ENCODE peak calls at places on chromosomes 12 and 14, in nine cellular contexts. U, K, J, O, D, V, H, S and F are unnamed samples.

GRCh38 chr14:24429395-24430142 is at the start of the genes CBLN3 and KHNYN:
- DNase-seq in U (peak; percentile 85), K (peak; percentile 90), J (peak; percentile 93), O (peak; percentile 82), D (peak; percentile 79), V (peak; percentile 92), H (peak; percentile 93), S (peak; percentile 94), F (peak; percentile 87)

GRCh38 chr14:100105357-100106169 is 40.3 kb downstream of the EVL start:
- DNase-seq in U (no peak), K (no peak), J (no peak), O (no peak), D (no peak), V (no peak), H (no peak), S (no peak), F (no peak)

GRCh38 chr14:62002636-62003035 is 240.4 kb downstream of the SNAPC1 start:
- DNase-seq in U (no peak), K (no peak), J (peak; percentile 3), O (no peak), D (no peak), V (no peak), H (no peak), S (no peak), F (no peak)

GRCh38 chr14:103528512-103529382 is at the start of gene TRMT61A:
- DNase-seq in U (peak; percentile 69), K (peak; percentile 82), J (peak; percentile 91), O (peak; percentile 73), D (peak; percentile 76), V (peak; percentile 90), H (peak; percentile 93), S (peak; percentile 94), F (peak; percentile 76)

GRCh38 chr12:109130755-109131521 is 14.6 kb downstream of the ACACB start:
- DNase-seq in U (no peak), K (no peak), J (no peak), O (no peak), D (no peak), V (peak; percentile 97), H (no peak), S (no peak), F (no peak)

GRCh38 chr12:15664491-15664890 is 124.7 kb downstream of the EPS8 start:
- DNase-seq in U (no peak), K (no peak), J (peak; percentile 58), O (no peak), D (no peak), V (no peak), H (no peak), S (peak; percentile 67), F (no peak)

GRCh38 chr14:52112336-52113018 is 43.6 kb upstream of the NID2 start:
- DNase-seq in U (no peak), K (no peak), J (peak; percentile 30), O (no peak), D (no peak), V (no peak), H (no peak), S (peak; percentile 56), F (no peak)

GRCh38 chr12:8037046-8037663 is 4.6 kb downstream of the FOXJ2 start:
- DNase-seq in U (no peak), K (no peak), J (no peak), O (no peak), D (no peak), V (no peak), H (no peak), S (no peak), F (no peak)

GRCh38 chr14:39423793-39424192 is 8.4 kb downstream of the FBXO33 start:
- DNase-seq in U (no peak), K (no peak), J (no peak), O (no peak), D (no peak), V (no peak), H (no peak), S (no peak), F (no peak)

GRCh38 chr14:55129428-55130193 is 559 bp downstream of the LGALS3 start:
- DNase-seq in U (no peak), K (peak; percentile 76), J (peak; percentile 74), O (peak; percentile 50), D (peak; percentile 55), V (peak; percentile 61), H (peak; percentile 67), S (peak; percentile 70), F (peak; percentile 22)

GRCh38 chr12:124517260-124518050 is 50.0 kb downstream of the NCOR2 start:
- DNase-seq in U (no peak), K (no peak), J (peak; percentile 56), O (no peak), D (no peak), V (peak; percentile 93), H (peak; percentile 79), S (peak; percentile 68), F (no peak)

GRCh38 chr12:13101854-13102375 is 1.6 kb downstream of the GSG1 start:
- DNase-seq in U (no peak), K (no peak), J (no peak), O (no peak), D (no peak), V (peak; percentile 45), H (peak; percentile 61), S (no peak), F (no peak)

GRCh38 chr12:123910057-123910456 is 62.6 kb downstream of the CCDC92 start:
- DNase-seq in U (no peak), K (no peak), J (no peak), O (no peak), D (no peak), V (no peak), H (no peak), S (no peak), F (no peak)

GRCh38 chr12:33423706-33424105 is 15.9 kb downstream of the SYT10 start:
- DNase-seq in U (no peak), K (no peak), J (no peak), O (no peak), D (no peak), V (no peak), H (no peak), S (no peak), F (no peak)